ENCODE peak calls at places on chromosomes 7 and 10, in eight cellular contexts. One of them, this sample, is unnamed.

GRCh38 chr10:75788394-75789205 is 357.2 kb downstream of the LRMDA start:
- DNase-seq in Karpas-422: no peak
- DNase-seq in cardiac muscle cell: peak
- DNase-seq in lower lobe of right lung: no peak
- DNase-seq in lung: no peak
- DNase-seq in AG04450: no peak
- DNase-seq in SJSA1: no peak
- DNase-seq in A549: no peak
- DNase-seq in this sample: no peak

GRCh38 chr7:108468246-108468645 is 12.0 kb upstream of the NRCAM start:
- DNase-seq in SJSA1: no peak
- DNase-seq in lower lobe of right lung: no peak
- DNase-seq in lung: no peak
- DNase-seq in Karpas-422: no peak
- DNase-seq in cardiac muscle cell: no peak
- DNase-seq in AG04450: no peak
- DNase-seq in A549: no peak
- DNase-seq in this sample: no peak

GRCh38 chr10:93711891-93712290 is 9.5 kb upstream of the FRA10AC1 start:
- DNase-seq in cardiac muscle cell: peak
- DNase-seq in AG04450: no peak
- DNase-seq in SJSA1: no peak
- DNase-seq in lower lobe of right lung: no peak
- DNase-seq in lung: no peak
- DNase-seq in Karpas-422: no peak
- DNase-seq in A549: no peak
- DNase-seq in this sample: no peak

GRCh38 chr10:27744478-27745379 is 890 bp downstream of the MKX start:
- DNase-seq in lung: no peak
- DNase-seq in Karpas-422: no peak
- DNase-seq in A549: no peak
- DNase-seq in SJSA1: peak
- DNase-seq in cardiac muscle cell: peak
- DNase-seq in lower lobe of right lung: peak
- DNase-seq in AG04450: no peak
- DNase-seq in this sample: no peak

GRCh38 chr10:59847888-59848287 is 58.5 kb downstream of the CCDC6 start:
- DNase-seq in Karpas-422: no peak
- DNase-seq in A549: no peak
- DNase-seq in lower lobe of right lung: no peak
- DNase-seq in AG04450: no peak
- DNase-seq in lung: no peak
- DNase-seq in cardiac muscle cell: no peak
- DNase-seq in SJSA1: no peak
- DNase-seq in this sample: no peak

GRCh38 chr7:149765399-149766121 is 7.8 kb downstream of the ZNF467 start:
- DNase-seq in Karpas-422: no peak
- DNase-seq in lung: no peak
- DNase-seq in A549: no peak
- DNase-seq in lower lobe of right lung: no peak
- DNase-seq in SJSA1: no peak
- DNase-seq in AG04450: no peak
- DNase-seq in cardiac muscle cell: no peak
- DNase-seq in this sample: no peak

GRCh38 chr7:38629621-38630020 is 1.6 kb downstream of the AMPH start:
- DNase-seq in lung: no peak
- DNase-seq in A549: no peak
- DNase-seq in lower lobe of right lung: no peak
- DNase-seq in cardiac muscle cell: peak
- DNase-seq in SJSA1: no peak
- DNase-seq in AG04450: no peak
- DNase-seq in Karpas-422: no peak
- DNase-seq in this sample: no peak

GRCh38 chr7:44286618-44287487 is 38.5 kb downstream of the CAMK2B start:
- DNase-seq in SJSA1: peak
- DNase-seq in lower lobe of right lung: peak
- DNase-seq in lung: no peak
- DNase-seq in AG04450: no peak
- DNase-seq in A549: no peak
- DNase-seq in Karpas-422: no peak
- DNase-seq in cardiac muscle cell: no peak
- DNase-seq in this sample: no peak

GRCh38 chr7:146401939-146402338 is 285.3 kb downstream of the CNTNAP2 start:
- DNase-seq in AG04450: no peak
- DNase-seq in lung: no peak
- DNase-seq in lower lobe of right lung: no peak
- DNase-seq in A549: no peak
- DNase-seq in SJSA1: no peak
- DNase-seq in cardiac muscle cell: no peak
- DNase-seq in Karpas-422: no peak
- DNase-seq in this sample: no peak

GRCh38 chr7:149495785-149496641 is 1.6 kb downstream of the ZNF746 start:
- DNase-seq in cardiac muscle cell: peak
- DNase-seq in lower lobe of right lung: peak
- DNase-seq in A549: no peak
- DNase-seq in lung: peak
- DNase-seq in SJSA1: peak
- DNase-seq in Karpas-422: no peak
- DNase-seq in AG04450: peak
- DNase-seq in this sample: peak

GRCh38 chr10:133015321-133015720 is 72.4 kb upstream of the ADGRA1 start:
- DNase-seq in lung: no peak
- DNase-seq in SJSA1: no peak
- DNase-seq in cardiac muscle cell: no peak
- DNase-seq in Karpas-422: no peak
- DNase-seq in A549: no peak
- DNase-seq in lower lobe of right lung: no peak
- DNase-seq in AG04450: no peak
- DNase-seq in this sample: no peak

GRCh38 chr7:127822822-127823508 is 171.0 kb downstream of the SND1 start:
- DNase-seq in cardiac muscle cell: no peak
- DNase-seq in lung: no peak
- DNase-seq in A549: no peak
- DNase-seq in SJSA1: no peak
- DNase-seq in lower lobe of right lung: no peak
- DNase-seq in AG04450: no peak
- DNase-seq in Karpas-422: peak
- DNase-seq in this sample: no peak

GRCh38 chr10:50991496-50992355 is 82.6 kb upstream of the PRKG1 start:
- DNase-seq in Karpas-422: no peak
- DNase-seq in lung: peak
- DNase-seq in SJSA1: no peak
- DNase-seq in A549: no peak
- DNase-seq in cardiac muscle cell: peak
- DNase-seq in lower lobe of right lung: peak
- DNase-seq in AG04450: no peak
- DNase-seq in this sample: no peak

GRCh38 chr10:77160679-77161078 is 476.9 kb downstream of the KCNMA1 start:
- DNase-seq in AG04450: peak
- DNase-seq in cardiac muscle cell: peak
- DNase-seq in A549: no peak
- DNase-seq in SJSA1: no peak
- DNase-seq in Karpas-422: no peak
- DNase-seq in lung: no peak
- DNase-seq in lower lobe of right lung: no peak
- DNase-seq in this sample: no peak

GRCh38 chr7:121244120-121244865 is 84.5 kb upstream of the WNT16 start:
- DNase-seq in A549: no peak
- DNase-seq in AG04450: no peak
- DNase-seq in lung: no peak
- DNase-seq in lower lobe of right lung: no peak
- DNase-seq in cardiac muscle cell: no peak
- DNase-seq in Karpas-422: no peak
- DNase-seq in SJSA1: no peak
- DNase-seq in this sample: no peak

GRCh38 chr7:50664937-50665336 is 99.7 kb upstream of the DDC start:
- DNase-seq in A549: no peak
- DNase-seq in AG04450: no peak
- DNase-seq in lung: no peak
- DNase-seq in Karpas-422: no peak
- DNase-seq in SJSA1: no peak
- DNase-seq in cardiac muscle cell: no peak
- DNase-seq in lower lobe of right lung: no peak
- DNase-seq in this sample: no peak

GRCh38 chr10:60114765-60115586 is 208.6 kb upstream of the CCDC6 start:
- DNase-seq in cardiac muscle cell: peak
- DNase-seq in lung: no peak
- DNase-seq in SJSA1: no peak
- DNase-seq in Karpas-422: peak
- DNase-seq in AG04450: peak
- DNase-seq in lower lobe of right lung: no peak
- DNase-seq in A549: peak
- DNase-seq in this sample: no peak

GRCh38 chr10:104081998-104082397 is 3.7 kb downstream of the COL17A1 start:
- DNase-seq in lung: no peak
- DNase-seq in A549: no peak
- DNase-seq in SJSA1: no peak
- DNase-seq in lower lobe of right lung: no peak
- DNase-seq in Karpas-422: no peak
- DNase-seq in cardiac muscle cell: no peak
- DNase-seq in AG04450: no peak
- DNase-seq in this sample: no peak

GRCh38 chr10:22681783-22682183 is 32.6 kb downstream of the PIP4K2A start:
- DNase-seq in AG04450: no peak
- DNase-seq in A549: peak
- DNase-seq in SJSA1: no peak
- DNase-seq in Karpas-422: no peak
- DNase-seq in lower lobe of right lung: no peak
- DNase-seq in lung: no peak
- DNase-seq in cardiac muscle cell: peak
- DNase-seq in this sample: no peak

GRCh38 chr7:148264933-148265557 is 325.5 kb upstream of the C7orf33 start:
- DNase-seq in Karpas-422: peak
- DNase-seq in lung: no peak
- DNase-seq in lower lobe of right lung: no peak
- DNase-seq in SJSA1: no peak
- DNase-seq in AG04450: no peak
- DNase-seq in cardiac muscle cell: peak
- DNase-seq in A549: peak
- DNase-seq in this sample: no peak

GRCh38 chr10:5968681-5969453 is 8.5 kb downstream of the IL15RA start:
- DNase-seq in A549: no peak
- DNase-seq in lung: peak
- DNase-seq in Karpas-422: no peak
- DNase-seq in lower lobe of right lung: peak
- DNase-seq in AG04450: no peak
- DNase-seq in SJSA1: peak
- DNase-seq in cardiac muscle cell: no peak
- DNase-seq in this sample: no peak

GRCh38 chr7:43648725-43649406 is 66.0 kb downstream of the STK17A start:
- DNase-seq in A549: no peak
- DNase-seq in Karpas-422: peak
- DNase-seq in AG04450: peak
- DNase-seq in lower lobe of right lung: no peak
- DNase-seq in SJSA1: peak
- DNase-seq in cardiac muscle cell: peak
- DNase-seq in lung: peak
- DNase-seq in this sample: no peak

GRCh38 chr7:33841658-33842057 is 63.7 kb upstream of the BMPER start:
- DNase-seq in SJSA1: peak
- DNase-seq in cardiac muscle cell: peak
- DNase-seq in lower lobe of right lung: no peak
- DNase-seq in Karpas-422: no peak
- DNase-seq in lung: no peak
- DNase-seq in A549: peak
- DNase-seq in AG04450: no peak
- DNase-seq in this sample: no peak

GRCh38 chr10:105347487-105347886 is 706.4 kb downstream of the SORCS3 start:
- DNase-seq in A549: no peak
- DNase-seq in lower lobe of right lung: no peak
- DNase-seq in lung: no peak
- DNase-seq in SJSA1: no peak
- DNase-seq in cardiac muscle cell: no peak
- DNase-seq in AG04450: no peak
- DNase-seq in Karpas-422: no peak
- DNase-seq in this sample: no peak

GRCh38 chr7:130047801-130048200 is 3.4 kb downstream of the ZC3HC1 start:
- DNase-seq in Karpas-422: no peak
- DNase-seq in AG04450: no peak
- DNase-seq in SJSA1: no peak
- DNase-seq in A549: no peak
- DNase-seq in lower lobe of right lung: no peak
- DNase-seq in lung: no peak
- DNase-seq in cardiac muscle cell: peak
- DNase-seq in this sample: no peak

GRCh38 chr10:113420057-113420732 is 132.7 kb upstream of the HABP2 start:
- DNase-seq in Karpas-422: no peak
- DNase-seq in cardiac muscle cell: no peak
- DNase-seq in lung: no peak
- DNase-seq in lower lobe of right lung: no peak
- DNase-seq in AG04450: no peak
- DNase-seq in A549: no peak
- DNase-seq in SJSA1: no peak
- DNase-seq in this sample: no peak
- H3K27ac ChIP-seq in Karpas-422: no peak
- H3K27ac ChIP-seq in cardiac muscle cell: no peak
- H3K27ac ChIP-seq in lung: no peak
- H3K27ac ChIP-seq in lower lobe of right lung: no peak
- H3K27ac ChIP-seq in AG04450: no peak
- H3K27ac ChIP-seq in A549: no peak
- H3K27ac ChIP-seq in SJSA1: no peak
- H3K27ac ChIP-seq in this sample: no peak

GRCh38 chr7:73332447-73332846 is 4.5 kb downstream of the FKBP6 start:
- DNase-seq in cardiac muscle cell: no peak
- DNase-seq in AG04450: no peak
- DNase-seq in lower lobe of right lung: no peak
- DNase-seq in A549: no peak
- DNase-seq in lung: no peak
- DNase-seq in Karpas-422: no peak
- DNase-seq in SJSA1: no peak
- DNase-seq in this sample: no peak
- H3K27ac ChIP-seq in cardiac muscle cell: no peak
- H3K27ac ChIP-seq in AG04450: no peak
- H3K27ac ChIP-seq in lower lobe of right lung: no peak
- H3K27ac ChIP-seq in A549: no peak
- H3K27ac ChIP-seq in lung: no peak
- H3K27ac ChIP-seq in Karpas-422: no peak
- H3K27ac ChIP-seq in SJSA1: no peak
- H3K27ac ChIP-seq in this sample: no peak

DNA sequence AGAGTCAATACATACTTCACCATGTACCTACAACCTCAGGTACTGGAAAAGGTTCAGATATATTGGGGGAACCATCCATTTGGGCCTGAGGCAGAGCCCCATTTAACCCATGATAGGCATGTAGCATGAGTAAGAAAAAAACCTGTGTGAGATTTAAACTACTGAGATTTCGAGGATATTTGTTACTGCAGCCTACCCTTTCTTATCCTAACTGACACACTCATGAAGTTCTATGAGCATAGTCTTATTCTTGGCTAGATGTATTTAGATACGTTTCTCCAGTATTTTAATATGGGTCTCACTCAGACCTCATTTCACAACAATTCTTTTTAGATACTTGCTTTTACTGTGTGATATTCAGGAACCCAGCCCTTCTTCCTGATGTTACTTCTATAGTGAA is 39.3 kb downstream of the GHRHR start:
- DNase-seq in cardiac muscle cell: no peak
- DNase-seq in lower lobe of right lung: no peak
- DNase-seq in A549: no peak
- DNase-seq in SJSA1: no peak
- DNase-seq in lung: no peak
- DNase-seq in AG04450: no peak
- DNase-seq in Karpas-422: no peak
- DNase-seq in this sample: no peak
- H3K27ac ChIP-seq in cardiac muscle cell: no peak
- H3K27ac ChIP-seq in lower lobe of right lung: no peak
- H3K27ac ChIP-seq in A549: no peak
- H3K27ac ChIP-seq in SJSA1: no peak
- H3K27ac ChIP-seq in lung: no peak
- H3K27ac ChIP-seq in AG04450: no peak
- H3K27ac ChIP-seq in Karpas-422: no peak
- H3K27ac ChIP-seq in this sample: no peak

GRCh38 chr7:116678812-116679211 is 6.8 kb downstream of the MET start:
- DNase-seq in SJSA1: no peak
- DNase-seq in Karpas-422: no peak
- DNase-seq in AG04450: no peak
- DNase-seq in A549: no peak
- DNase-seq in lung: no peak
- DNase-seq in cardiac muscle cell: no peak
- DNase-seq in lower lobe of right lung: no peak
- DNase-seq in this sample: no peak
- H3K27ac ChIP-seq in SJSA1: no peak
- H3K27ac ChIP-seq in Karpas-422: peak
- H3K27ac ChIP-seq in AG04450: no peak
- H3K27ac ChIP-seq in A549: no peak
- H3K27ac ChIP-seq in lung: no peak
- H3K27ac ChIP-seq in cardiac muscle cell: no peak
- H3K27ac ChIP-seq in lower lobe of right lung: no peak
- H3K27ac ChIP-seq in this sample: no peak